ENCODE peak calls at places on chromosome 21, in six cellular contexts. S is epithelial cell of esophagus, V is left ventricle myocardium inferior, C is AG08395, U is fibroblast of lung, R is EL. D is an unnamed sample.

GRCh38 chr21:30257773-30258172 is 25.0 kb downstream of the KRTAP24-1 start:
- DNase-seq in S (peak; percentile 84), V (no peak), C (peak; percentile 21), U (no peak), R (no peak), D (peak; percentile 73)

GRCh38 chr21:25901580-25901979 is 166.8 kb downstream of the GABPA start:
- DNase-seq in S (peak; percentile 24), V (no peak), C (no peak), U (no peak), R (no peak), D (peak; percentile 44)

GRCh38 chr21:36747114-36747814 is 48.3 kb downstream of the SIM2 start:
- DNase-seq in S (no peak), V (peak; percentile 23), C (no peak), U (no peak), R (no peak), D (no peak)

GRCh38 chr21:28160378-28160777 is 832.3 kb downstream of the LTN1 start:
- DNase-seq in S (peak; percentile 5), V (no peak), C (no peak), U (no peak), R (no peak), D (peak; percentile 37)

GRCh38 chr21:45410151-45410864 is 5.3 kb downstream of the COL18A1 start:
- DNase-seq in S (no peak), V (peak; percentile 33), C (no peak), U (peak; percentile 45), R (no peak), D (no peak)

GRCh38 chr21:40531421-40531820 is 315.5 kb downstream of the DSCAM start:
- DNase-seq in S (peak; percentile 14), V (no peak), C (no peak), U (peak; percentile 22), R (peak; percentile 9), D (no peak)

GRCh38 chr21:41098481-41098880 is 69.5 kb upstream of the BACE2 start:
- DNase-seq in S (no peak), V (no peak), C (no peak), U (no peak), R (no peak), D (no peak)

GRCh38 chr21:16116067-16116466 is 386.3 kb downstream of the USP25 start:
- DNase-seq in S (no peak), V (no peak), C (no peak), U (no peak), R (no peak), D (no peak)

GRCh38 chr21:46226920-46227599 is 1.5 kb downstream of the LSS start:
- DNase-seq in S (peak; percentile 85), V (no peak), C (peak; percentile 15), U (peak; percentile 27), R (peak; percentile 50), D (peak; percentile 67)

GRCh38 chr21:33894736-33895288 is 20.8 kb downstream of the ATP5PO start:
- DNase-seq in S (peak; percentile 81), V (peak; percentile 77), C (peak; percentile 89), U (peak; percentile 89), R (peak; percentile 90), D (peak; percentile 87)

GRCh38 chr21:42735944-42736343 is 82.5 kb downstream of the PDE9A start:
- DNase-seq in S (no peak), V (no peak), C (no peak), U (no peak), R (no peak), D (no peak)

GRCh38 chr21:24428539-24429186 is 1178.6 kb downstream of the MRPL39 start:
- DNase-seq in S (no peak), V (no peak), C (no peak), U (no peak), R (no peak), D (no peak)

GRCh38 chr21:40671721-40672120 is 175.2 kb downstream of the DSCAM start:
- DNase-seq in S (peak; percentile 38), V (no peak), C (peak; percentile 5), U (peak; percentile 77), R (peak; percentile 4), D (no peak)

GRCh38 chr21:43965911-43966585 is 46.1 kb upstream of the TRAPPC10 start:
- DNase-seq in S (no peak), V (no peak), C (no peak), U (no peak), R (no peak), D (no peak)

GRCh38 chr21:46125846-46126301 is 28.0 kb downstream of the COL6A2 start:
- DNase-seq in S (no peak), V (no peak), C (no peak), U (no peak), R (no peak), D (no peak)

GRCh38 chr21:41460578-41461527 is 34.8 kb downstream of the MX1 start:
- DNase-seq in S (peak; percentile 78), V (peak; percentile 64), C (peak; percentile 88), U (peak; percentile 60), R (peak; percentile 80), D (peak; percentile 78)

GRCh38 chr21:21612446-21612845 is 614.2 kb downstream of the NCAM2 start:
- DNase-seq in S (peak; percentile 23), V (no peak), C (peak; percentile 69), U (peak; percentile 95), R (peak; percentile 87), D (peak; percentile 96)

GRCh38 chr21:15208787-15209186 is 144.0 kb upstream of the NRIP1 start:
- DNase-seq in S (peak; percentile 36), V (no peak), C (no peak), U (no peak), R (no peak), D (no peak)

GRCh38 chr21:30209571-30209970 is 6.3 kb downstream of the CLDN8 start:
- DNase-seq in S (peak; percentile 39), V (no peak), C (no peak), U (no peak), R (no peak), D (no peak)

GRCh38 chr21:36825683-36826082 is 126.8 kb downstream of the SIM2 start:
- DNase-seq in S (no peak), V (no peak), C (no peak), U (no peak), R (no peak), D (no peak)

GRCh38 chr21:42568377-42568776 is 54.7 kb downstream of the SLC37A1 start:
- DNase-seq in S (no peak), V (no peak), C (no peak), U (no peak), R (no peak), D (no peak)

GRCh38 chr21:28974531-28975227 is 18.0 kb downstream of the LTN1 start:
- DNase-seq in S (no peak), V (no peak), C (peak; percentile 4), U (no peak), R (peak; percentile 17), D (no peak)

GRCh38 chr21:25179116-25179515 is 428.2 kb downstream of the MRPL39 start:
- DNase-seq in S (no peak), V (no peak), C (peak; percentile 14), U (peak; percentile 86), R (no peak), D (no peak)

GRCh38 chr21:34807146-34807880 is 138.5 kb downstream of the CLIC6 start:
- DNase-seq in S (peak; percentile 98), V (no peak), C (peak; percentile 85), U (peak; percentile 97), R (peak; percentile 98), D (peak; percentile 99)

GRCh38 chr21:31337991-31338891 is 5.8 kb downstream of the TIAM1 start:
- DNase-seq in S (peak; percentile 87), V (no peak), C (no peak), U (peak; percentile 68), R (no peak), D (no peak)

GRCh38 chr21:41418956-41419680 is 6.9 kb upstream of the MX1 start:
- DNase-seq in S (no peak), V (no peak), C (no peak), U (no peak), R (no peak), D (no peak)

GRCh38 chr21:21165063-21165645 is 166.9 kb downstream of the NCAM2 start:
- DNase-seq in S (no peak), V (no peak), C (peak; percentile 81), U (peak; percentile 99), R (peak; percentile 90), D (peak; percentile 94)

GRCh38 chr21:41168391-41169257 is 664 bp downstream of the BACE2 start:
- DNase-seq in S (peak; percentile 60), V (peak; percentile 42), C (peak; percentile 59), U (peak; percentile 82), R (peak; percentile 70), D (peak; percentile 62)

GRCh38 chr21:21690068-21690665 is 692.0 kb downstream of the NCAM2 start:
- DNase-seq in S (no peak), V (no peak), C (no peak), U (no peak), R (no peak), D (no peak)

GRCh38 chr21:39686636-39687035 is 58.3 kb upstream of the IGSF5 start:
- DNase-seq in S (no peak), V (no peak), C (no peak), U (no peak), R (no peak), D (no peak)

D was measured in fibroblast of mammary gland.